ENCODE peak calls at places on chromosome 13, in ten cellular contexts. U is Jurkat, Clone E6-1; H is WERI-Rb-1; T is heart right ventricle; S is heart left ventricle; D is colonic mucosa; L is mucosa of descending colon; A is hepatocyte; K is cardiac fibroblast; F is CD4-positive, alpha-beta memory T cell. J is an unnamed sample.
A peak's percentile ranks its signal among the peaks of the same experiment; 100 is the strongest.

GRCh38 chr13:67299072-67299635 is 69.0 kb upstream of the PCDH9 start:
- DNase-seq in L (no peak), A (no peak), K (peak; percentile 98), S (no peak), T (no peak), U (no peak), D (no peak), F (no peak), H (no peak), J (no peak)

GRCh38 chr13:31322025-31322424 is 122.2 kb downstream of the B3GLCT start:
- DNase-seq in F (no peak), U (no peak), A (peak; percentile 14), S (no peak), D (no peak), L (no peak), T (no peak), K (peak; percentile 94), H (no peak), J (no peak)

GRCh38 chr13:111919826-111920225 is 147.1 kb upstream of the SOX1 start:
- DNase-seq in H (no peak), A (no peak), F (no peak), U (no peak), L (no peak), K (no peak), D (no peak), T (no peak), S (no peak), J (no peak)

GRCh38 chr13:99062593-99062992 is 84.7 kb upstream of the DOCK9 start:
- DNase-seq in L (peak; percentile 16), T (peak; percentile 76), K (peak; percentile 58), D (no peak), A (no peak), S (peak; percentile 59), H (no peak), F (no peak), U (no peak), J (no peak)

GRCh38 chr13:88031980-88032562 is 360.9 kb downstream of the SLITRK5 start:
- DNase-seq in S (no peak), A (no peak), T (no peak), L (no peak), F (no peak), U (no peak), D (no peak), K (peak; percentile 0), H (no peak), J (no peak)

GRCh38 chr13:77345150-77345780 is 18.4 kb upstream of the MYCBP2 start:
- DNase-seq in S (no peak), D (no peak), A (no peak), H (no peak), U (no peak), K (no peak), L (no peak), F (peak; percentile 27), T (no peak), J (no peak)

GRCh38 chr13:49058761-49059160 is 83.0 kb downstream of the FNDC3A start:
- DNase-seq in A (no peak), F (no peak), L (no peak), U (no peak), H (no peak), D (no peak), S (no peak), T (no peak), K (no peak), J (no peak)

GRCh38 chr13:107057028-107057427 is 489.1 kb upstream of the ARGLU1 start:
- DNase-seq in H (no peak), F (no peak), U (no peak), D (no peak), S (no peak), T (no peak), L (no peak), A (no peak), K (no peak), J (no peak)

GRCh38 chr13:102571075-102571474 is 25.7 kb upstream of the TPP2 start:
- DNase-seq in S (no peak), L (no peak), H (no peak), U (no peak), D (no peak), F (no peak), A (no peak), T (no peak), K (no peak), J (no peak)

GRCh38 chr13:104530741-104531140 is 1464.5 kb upstream of the SLC10A2 start:
- DNase-seq in T (no peak), U (no peak), A (no peak), L (no peak), H (no peak), D (no peak), K (no peak), S (no peak), F (no peak), J (no peak)

GRCh38 chr13:27966641-27967202 is 2.4 kb downstream of the CDX2 start:
- DNase-seq in F (no peak), D (peak; percentile 34), U (no peak), S (no peak), H (no peak), K (no peak), T (no peak), L (peak; percentile 38), A (no peak), J (no peak)

DNA sequence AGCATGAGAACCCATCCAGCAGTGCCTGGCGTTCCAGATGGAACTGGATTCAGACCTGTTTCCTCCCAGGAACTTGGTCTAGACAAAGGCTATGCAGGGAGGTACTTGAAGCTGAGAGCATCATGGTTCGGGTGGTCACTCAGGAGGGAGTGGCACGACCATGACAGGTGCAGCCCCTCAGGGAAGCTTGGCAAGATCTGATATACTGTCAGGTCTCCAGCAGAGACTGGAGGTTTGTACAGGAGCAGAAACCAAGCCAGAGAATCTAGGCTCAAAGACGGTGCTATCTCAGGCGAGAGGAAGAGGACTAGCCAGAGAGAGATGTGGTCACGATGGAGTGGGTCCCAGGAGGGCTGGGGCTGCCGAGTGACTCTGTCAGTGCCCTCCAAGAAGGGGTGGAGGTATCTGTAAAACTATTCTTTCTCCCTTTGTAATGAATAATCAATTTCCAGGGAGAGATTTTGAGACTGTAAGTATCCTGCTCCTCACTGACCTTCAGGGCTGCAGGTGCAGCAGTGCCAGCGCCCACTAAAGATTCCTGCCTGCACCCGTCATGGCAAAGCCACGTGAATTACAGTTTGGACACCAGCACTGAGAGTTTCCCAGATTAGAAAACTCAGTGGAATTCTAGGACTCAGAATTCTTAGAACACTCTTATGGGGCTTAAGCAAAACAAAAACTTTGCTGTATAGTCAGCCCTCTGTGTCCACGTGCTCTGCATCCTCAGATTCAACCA is 10.2 kb upstream of the DCUN1D2 start:
- DNase-seq in F (no peak), T (peak; percentile 50), S (peak; percentile 65), H (no peak), U (no peak), L (no peak), K (no peak), D (no peak), A (no peak), J (no peak)
- H3K4me3 ChIP-seq in F (no peak overlapping the region), T (no peak overlapping the region), S (no peak overlapping the region), H (no peak overlapping the region), U (no peak overlapping the region), L (no peak overlapping the region), K (no peak overlapping the region), D (no peak overlapping the region), A (no peak overlapping the region), J (no peak overlapping the region)

DNA sequence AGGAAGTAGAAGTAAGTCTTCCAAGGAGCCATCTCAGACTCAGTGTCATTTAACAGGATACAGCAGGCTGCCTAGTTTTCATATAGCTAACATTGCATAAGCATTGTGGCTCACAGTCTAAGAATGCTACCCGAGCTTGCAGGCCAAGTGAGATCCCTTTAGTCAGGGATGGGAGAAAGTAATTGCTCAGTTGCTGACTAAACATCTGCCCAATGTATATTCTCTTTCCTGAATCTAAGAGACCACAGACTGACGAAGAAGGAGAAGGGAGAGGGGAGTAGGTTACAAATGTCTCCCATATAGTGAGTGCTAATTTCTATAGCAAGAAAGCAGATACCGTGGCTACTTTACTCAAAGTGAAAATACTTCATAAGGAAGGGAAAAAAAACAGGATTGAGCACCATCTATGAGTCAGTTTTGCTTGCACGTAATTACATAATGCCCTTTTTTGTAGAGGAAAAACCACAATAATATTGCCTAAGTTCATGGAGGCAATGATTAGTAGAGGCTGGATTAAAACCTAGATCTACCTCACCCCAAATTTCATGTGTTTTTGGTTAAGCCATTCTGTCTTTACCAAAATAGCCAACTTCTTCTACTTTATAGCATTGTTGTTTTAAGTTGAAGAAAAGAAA is 454.0 kb downstream of the COG6 start:
- DNase-seq in H (no peak), S (no peak), U (no peak), L (no peak), F (no peak), T (no peak), A (peak; percentile 34), D (no peak), K (peak; percentile 99), J (peak; percentile 77)
- H3K4me3 ChIP-seq in H (no peak overlapping the region), S (no peak overlapping the region), U (no peak overlapping the region), L (no peak overlapping the region), F (no peak overlapping the region), T (no peak overlapping the region), A (no peak overlapping the region), D (no peak overlapping the region), K (no peak overlapping the region), J (no peak overlapping the region)

GRCh38 chr13:100827489-100828000 is 152.9 kb upstream of the TMTC4 start:
- DNase-seq in D (no peak), K (peak; percentile 30), U (no peak), A (no peak), F (no peak), H (no peak), T (no peak), S (no peak), L (no peak), J (no peak)
- H3K4me3 ChIP-seq in D (no peak overlapping the region), K (no peak overlapping the region), U (no peak overlapping the region), A (no peak overlapping the region), F (no peak overlapping the region), H (no peak overlapping the region), T (no peak overlapping the region), S (no peak overlapping the region), L (no peak overlapping the region), J (no peak overlapping the region)

DNA sequence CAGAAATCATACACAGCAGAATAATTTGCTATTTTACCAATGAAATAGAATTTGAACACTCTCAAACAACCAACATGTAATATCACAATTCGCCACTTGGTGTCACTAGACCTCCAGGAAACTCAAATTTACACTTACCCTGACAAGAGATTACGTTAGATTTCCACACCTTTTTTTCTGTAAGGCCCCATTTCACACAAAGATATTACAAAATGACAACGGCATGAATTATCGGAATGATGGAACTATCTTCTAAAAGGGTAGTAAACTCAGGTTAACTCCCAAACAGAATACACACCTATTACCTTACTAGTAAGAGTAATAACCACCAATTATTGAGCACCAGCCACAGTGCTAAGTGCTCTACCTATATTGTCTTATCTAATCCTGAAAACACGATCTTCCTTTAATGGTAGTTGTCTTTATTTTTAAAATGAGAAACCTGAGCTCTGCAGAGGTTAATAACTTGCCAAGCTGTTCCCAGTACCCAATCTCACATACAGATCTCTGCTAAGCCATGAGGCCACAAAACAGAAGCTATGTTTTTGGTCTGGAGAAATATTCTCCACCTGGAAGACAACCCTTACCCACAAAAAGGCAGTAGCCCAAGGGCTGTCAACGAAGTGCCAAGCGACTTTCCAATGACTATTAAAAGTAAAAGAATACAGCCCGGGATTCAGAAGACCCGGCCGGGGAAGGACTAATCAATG is 152.4 kb downstream of the DCLK1 start:
- DNase-seq in L (peak; percentile 71), F (peak; percentile 7), A (peak; percentile 68), T (peak; percentile 57), D (peak; percentile 37), H (peak; percentile 26), U (peak; percentile 59), S (no peak), K (peak; percentile 88), J (peak; percentile 38)
- H3K4me3 ChIP-seq in L (no peak overlapping the region), F (no peak overlapping the region), A (no peak overlapping the region), T (no peak overlapping the region), D (no peak overlapping the region), H (no peak overlapping the region), U (no peak overlapping the region), S (no peak overlapping the region), K (no peak overlapping the region), J (no peak overlapping the region)